ENCODE peak calls at places on chromosomes 4 and X, in nine cellular contexts. J is IMR-90; G is WERI-Rb-1; X is GM12878; U is PC-3; Z is CD8-positive, alpha-beta memory T cell; T is ovary; E is heart right ventricle; R is A549. Y is an unnamed sample.

GRCh38 chrX:120517936-120518335 is 42.8 kb downstream of the CUL4B start:
- DNase-seq in Z (no peak), E (no peak), G (no peak), X (no peak), U (peak; percentile 77), T (no peak), R (no peak), J (peak; percentile 83), Y (no peak)

GRCh38 chr4:116397291-116397690 is 688.1 kb downstream of the TRAM1L1 start:
- DNase-seq in Z (no peak), E (no peak), T (no peak), J (no peak), R (no peak), G (no peak), X (no peak), U (no peak), Y (no peak)

GRCh38 chrX:147403075-147403474 is 508.6 kb upstream of the FMR1 start:
- DNase-seq in Z (no peak), G (no peak), E (no peak), T (no peak), J (no peak), X (no peak), R (no peak), U (no peak), Y (no peak)

GRCh38 chr4:53147711-53148110 is 218.2 kb downstream of the SCFD2 start:
- DNase-seq in R (no peak), J (no peak), U (no peak), T (no peak), X (no peak), G (no peak), Z (no peak), E (no peak), Y (no peak)

GRCh38 chr4:53507671-53508286 is 83.5 kb downstream of the LNX1 start:
- DNase-seq in J (peak; percentile 48), T (no peak), E (peak; percentile 72), Z (no peak), G (no peak), X (no peak), U (no peak), R (no peak), Y (no peak)

GRCh38 chrX:333611-334311 is 15.2 kb upstream of the GTPBP6 start:
- DNase-seq in E (no peak), G (no peak), J (no peak), R (no peak), X (no peak), U (no peak), T (no peak), Z (no peak), Y (no peak)

GRCh38 chrX:21800344-21800770 is 39.1 kb upstream of the MBTPS2 start:
- DNase-seq in X (no peak), Z (no peak), U (peak; percentile 67), R (no peak), T (no peak), G (no peak), E (no peak), J (peak; percentile 4), Y (no peak)

GRCh38 chr4:172099376-172099775 is 286.2 kb downstream of the GALNTL6 start:
- DNase-seq in T (no peak), U (no peak), G (no peak), X (no peak), R (no peak), J (no peak), Z (no peak), E (no peak), Y (no peak)

DNA sequence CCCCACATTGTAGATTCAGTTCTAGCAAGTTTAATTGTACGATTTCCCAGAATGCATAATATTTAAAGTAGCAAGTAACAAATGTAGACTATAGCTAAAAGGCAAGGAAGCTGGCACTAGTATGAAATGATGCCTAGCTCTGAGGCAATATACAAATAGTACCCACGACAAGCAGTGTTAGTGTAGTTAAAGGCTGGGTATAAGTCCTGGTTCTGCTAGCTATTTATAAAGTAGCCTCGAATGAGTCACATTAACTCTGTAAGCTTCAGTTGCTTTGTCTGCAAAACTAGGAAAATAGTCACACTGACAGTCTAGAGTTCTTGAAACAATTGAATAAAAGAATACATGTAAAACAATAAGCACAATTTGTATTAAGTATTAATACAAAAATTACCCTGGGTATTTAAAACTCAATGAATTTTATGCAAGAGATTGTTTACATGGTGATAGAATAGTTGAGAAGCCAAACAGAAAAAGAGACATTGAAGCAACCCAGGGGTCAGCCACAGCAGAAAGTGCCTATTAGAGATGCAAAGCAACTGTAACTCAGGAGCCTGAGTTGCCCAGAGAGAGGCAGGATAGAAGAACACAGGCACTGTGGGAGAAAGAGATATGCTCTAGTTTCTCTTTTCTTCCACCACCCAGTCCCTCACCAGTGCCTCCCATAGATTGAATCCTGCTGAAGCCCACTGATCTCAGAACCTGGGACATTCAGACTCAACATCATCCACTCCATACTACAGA is 949.0 kb downstream of the C4orf33 start:
- DNase-seq in G (no peak), X (no peak), U (no peak), R (no peak), J (no peak), E (no peak), Z (no peak), T (no peak), Y (no peak)
- H3K27ac ChIP-seq in G (no peak overlapping the region), X (no peak overlapping the region), U (no peak overlapping the region), R (no peak overlapping the region), J (no peak overlapping the region), E (no peak overlapping the region), Z (no peak overlapping the region), T (no peak overlapping the region), Y (no peak overlapping the region)

GRCh38 chrX:119237526-119238035 is 1.5 kb downstream of the PGRMC1 start:
- DNase-seq in Z (no peak), U (no peak), J (no peak), G (no peak), T (no peak), R (no peak), E (no peak), X (no peak), Y (no peak)

GRCh38 chrX:119235872-119236598 is at the start of gene PGRMC1:
- DNase-seq in E (peak; percentile 79), R (peak; percentile 57), U (peak; percentile 87), X (peak; percentile 15), J (peak; percentile 64), G (peak; percentile 71), T (peak; percentile 85), Z (peak; percentile 81), Y (peak; percentile 48)

GRCh38 chrX:119236599-119237525 is 777 bp downstream of the PGRMC1 start:
- DNase-seq in X (no peak), T (peak; percentile 55), E (peak; percentile 5), R (no peak), Z (peak; percentile 11), G (peak; percentile 33), J (peak; percentile 74), U (peak; percentile 48), Y (no peak)

GRCh38 chrX:119238557-119238956 is 2.5 kb downstream of the PGRMC1 start:
- DNase-seq in G (no peak), R (no peak), J (peak; percentile 39), Z (no peak), X (no peak), T (no peak), U (peak; percentile 26), E (no peak), Y (no peak)

GRCh38 chrX:119240356-119240755 is 4.3 kb downstream of the PGRMC1 start:
- DNase-seq in Z (no peak), X (no peak), T (no peak), U (peak; percentile 13), G (no peak), E (no peak), R (no peak), J (peak; percentile 75), Y (no peak)
- H3K27ac ChIP-seq in Z (no peak overlapping the region), X (no peak overlapping the region), T (no peak overlapping the region), U (no peak overlapping the region), G (no peak overlapping the region), E (no peak overlapping the region), R (peak overlapping the region; percentile 48), J (no peak overlapping the region), Y (no peak overlapping the region)

GRCh38 chrX:28847423-28847822 is 260.2 kb downstream of the IL1RAPL1 start:
- DNase-seq in J (peak; percentile 80), G (no peak), R (peak; percentile 1), E (peak; percentile 17), Z (no peak), T (no peak), U (peak; percentile 64), X (no peak), Y (no peak)

GRCh38 chrX:28848707-28849106 is 261.5 kb downstream of the IL1RAPL1 start:
- DNase-seq in U (no peak), J (no peak), R (no peak), X (no peak), G (no peak), T (no peak), Z (no peak), E (no peak), Y (no peak)

GRCh38 chrX:28854637-28855036 is 267.4 kb downstream of the IL1RAPL1 start:
- DNase-seq in X (no peak), G (no peak), E (no peak), Z (no peak), T (no peak), U (no peak), R (no peak), J (peak; percentile 39), Y (no peak)

GRCh38 chrX:28851871-28852270 is 264.6 kb downstream of the IL1RAPL1 start:
- DNase-seq in J (no peak), T (no peak), Z (no peak), G (no peak), X (no peak), U (no peak), R (no peak), E (peak; percentile 4), Y (no peak)

DNA sequence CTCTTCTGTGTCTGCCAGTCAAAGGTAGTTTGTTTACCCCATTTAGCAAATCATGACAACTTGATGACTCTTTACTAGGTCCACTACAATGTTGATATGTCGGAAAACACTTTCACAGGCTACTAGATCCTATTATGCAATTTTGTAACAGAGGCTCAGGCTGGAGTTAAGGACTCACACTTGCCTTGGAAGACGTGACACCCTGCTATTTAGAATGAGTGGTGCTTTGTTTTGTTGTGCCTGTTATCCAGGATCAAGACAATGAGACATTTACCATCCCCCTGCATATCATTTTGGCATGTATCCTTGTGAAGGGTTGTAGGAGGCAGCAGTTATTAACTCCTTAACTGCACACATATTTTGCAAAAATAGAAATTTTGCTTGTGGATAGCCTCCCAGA is 263.7 kb downstream of the IL1RAPL1 start:
- DNase-seq in R (no peak), T (no peak), U (no peak), G (no peak), X (no peak), Z (no peak), J (no peak), E (no peak), Y (no peak)
- H3K27ac ChIP-seq in R (no peak overlapping the region), T (no peak overlapping the region), U (no peak overlapping the region), G (no peak overlapping the region), X (no peak overlapping the region), Z (no peak overlapping the region), J (no peak overlapping the region), E (no peak overlapping the region), Y (no peak overlapping the region)

DNA sequence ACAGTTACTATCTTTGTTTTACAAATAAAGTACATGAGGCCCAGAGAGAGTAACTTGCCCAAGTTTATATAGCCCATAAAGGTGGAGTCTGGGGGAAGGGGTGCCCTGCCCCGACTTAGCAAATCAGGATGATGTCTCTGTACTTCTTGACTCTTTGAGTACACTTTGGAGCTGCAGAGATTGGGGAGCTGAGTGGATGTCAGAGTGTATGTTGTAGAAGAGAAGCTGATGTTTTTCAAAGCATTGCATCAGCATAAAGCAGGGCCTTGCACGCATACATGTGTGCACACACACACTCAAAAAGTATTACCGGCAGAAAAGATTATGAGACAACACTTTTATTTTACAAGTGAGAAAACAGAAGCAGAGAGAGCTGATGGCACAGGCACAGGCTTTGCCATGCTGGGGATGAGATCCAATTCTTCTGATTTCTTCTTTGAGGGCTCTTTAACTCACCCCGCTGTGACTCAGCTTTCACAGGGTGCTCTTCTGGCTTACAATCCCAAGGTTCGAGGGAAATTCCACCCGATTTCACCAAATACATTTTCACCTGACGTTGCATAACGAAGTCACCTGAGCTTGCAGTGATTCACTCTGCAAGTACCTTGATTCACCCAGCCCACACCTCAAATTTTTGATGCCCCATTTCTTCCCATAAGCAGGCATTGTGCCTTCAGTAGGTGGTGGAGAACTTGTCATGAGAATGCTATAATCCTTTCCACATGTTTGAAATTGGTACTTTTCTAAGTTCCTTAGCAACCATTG is 292.8 kb upstream of the BOD1L1 start:
- DNase-seq in U (peak; percentile 82), X (no peak), R (peak; percentile 2), T (no peak), E (no peak), G (no peak), Z (no peak), J (peak; percentile 81), Y (no peak)
- H3K27ac ChIP-seq in U (peak overlapping the region; percentile 93), X (no peak overlapping the region), R (peak overlapping the region; percentile 87), T (no peak overlapping the region), E (no peak overlapping the region), G (no peak overlapping the region), Z (no peak overlapping the region), J (peak overlapping the region; percentile 73), Y (no peak overlapping the region)

Y was measured in HL-60.